ENCODE peak calls at places on chromosomes 7 and 10, in six cellular contexts. B is GM06990, E is right lobe of liver, W is GM12865, H is epithelial cell of esophagus, C is foreskin fibroblast. G is an unnamed sample.

GRCh38 chr7:98222533-98223195 is 11.4 kb downstream of the BHLHA15 start:
- DNase-seq in B (no peak), E (no peak), W (no peak), H (no peak), C (no peak), G (no peak)

GRCh38 chr7:129376778-129377700 is 57.2 kb upstream of the STRIP2 start:
- DNase-seq in B (no peak), E (no peak), W (peak), H (peak), C (peak), G (peak)

GRCh38 chr10:130498934-130499333 is 362.7 kb downstream of the GLRX3 start:
- DNase-seq in B (no peak), E (peak), W (no peak), H (no peak), C (no peak), G (no peak)

GRCh38 chr7:115731796-115732471 is 298.6 kb downstream of the TFEC start:
- DNase-seq in B (no peak), E (no peak), W (no peak), H (no peak), C (no peak), G (no peak)

GRCh38 chr10:80204801-80205477 is 398 bp downstream of the ANXA11 start:
- DNase-seq in B (peak), E (no peak), W (peak), H (no peak), C (no peak), G (no peak)

GRCh38 chr10:32253821-32254220 is 93.1 kb downstream of the EPC1 start:
- DNase-seq in B (no peak), E (no peak), W (no peak), H (no peak), C (no peak), G (no peak)

GRCh38 chr7:142516038-142516501 is 233.2 kb upstream of the PRSS1 start:
- DNase-seq in B (no peak), E (no peak), W (peak), H (peak), C (peak), G (peak)

GRCh38 chr10:128056303-128057050 is 69.7 kb downstream of the MKI67 start:
- DNase-seq in B (no peak), E (no peak), W (no peak), H (no peak), C (no peak), G (no peak)

GRCh38 chr10:23384364-23384763 is 39.8 kb upstream of the C10orf67 start:
- DNase-seq in B (no peak), E (no peak), W (no peak), H (peak), C (no peak), G (no peak)

GRCh38 chr10:97888641-97889262 is 39.1 kb downstream of the GOLGA7B start:
- DNase-seq in B (no peak), E (no peak), W (no peak), H (peak), C (peak), G (peak)

GRCh38 chr10:130409931-130410330 is 273.7 kb downstream of the GLRX3 start:
- DNase-seq in B (no peak), E (no peak), W (no peak), H (no peak), C (no peak), G (no peak)

GRCh38 chr7:460374-461117 is 59.1 kb downstream of the PDGFA start:
- DNase-seq in B (no peak), E (peak), W (no peak), H (no peak), C (peak), G (no peak)

GRCh38 chr7:28759373-28760013 is 198.6 kb downstream of the TRIL start:
- DNase-seq in B (no peak), E (no peak), W (no peak), H (no peak), C (no peak), G (no peak)

GRCh38 chr10:99917963-99918825 is 91.6 kb downstream of the DNMBP start:
- DNase-seq in B (no peak), E (peak), W (peak), H (no peak), C (no peak), G (no peak)
- H3K4me3 ChIP-seq in B (no peak), E (peak), W (no peak), H (no peak), C (peak), G (peak)

DNA sequence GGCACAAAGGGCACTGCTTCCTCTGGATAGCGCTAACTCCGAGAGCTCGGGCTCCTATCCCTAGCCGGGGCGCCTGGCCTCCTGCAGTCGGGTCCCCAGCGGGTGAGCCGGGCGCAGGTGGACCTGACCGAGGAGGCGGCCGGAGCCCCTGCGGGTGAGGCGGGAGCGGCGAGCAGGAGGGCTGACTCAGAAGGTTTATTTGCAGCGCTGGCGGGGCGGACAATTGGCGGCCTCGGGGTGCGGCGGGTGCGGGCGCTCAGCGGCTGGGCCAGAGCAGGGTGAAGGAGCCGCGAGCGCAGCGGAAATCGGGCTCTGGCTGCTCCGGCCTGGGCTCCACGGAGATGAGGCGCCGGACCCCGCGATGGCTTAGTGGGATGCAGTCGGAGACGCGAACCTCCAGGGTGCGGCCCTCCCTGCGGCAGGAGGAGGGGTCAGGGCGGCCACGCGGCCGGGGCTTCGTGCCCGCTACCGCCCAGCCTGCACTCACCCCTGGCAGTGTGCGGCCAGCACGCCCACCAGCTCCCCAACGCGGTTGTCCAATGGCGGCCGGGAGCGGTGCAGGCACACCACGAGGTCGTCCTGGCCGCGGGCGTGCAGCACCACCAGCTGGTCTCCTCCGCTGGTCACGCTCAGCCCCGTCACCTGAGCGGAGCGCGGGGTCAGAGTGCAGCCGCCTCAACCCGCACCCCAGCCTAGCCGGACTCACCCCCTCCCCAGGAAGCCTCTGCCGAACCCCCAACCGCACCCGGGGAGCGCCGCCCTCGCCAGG is 16.1 kb downstream of the MYO1G start:
- DNase-seq in B (no peak), E (no peak), W (no peak), H (peak), C (no peak), G (peak)
- H3K4me3 ChIP-seq in B (no peak), E (peak), W (no peak), H (peak), C (peak), G (peak)

DNA sequence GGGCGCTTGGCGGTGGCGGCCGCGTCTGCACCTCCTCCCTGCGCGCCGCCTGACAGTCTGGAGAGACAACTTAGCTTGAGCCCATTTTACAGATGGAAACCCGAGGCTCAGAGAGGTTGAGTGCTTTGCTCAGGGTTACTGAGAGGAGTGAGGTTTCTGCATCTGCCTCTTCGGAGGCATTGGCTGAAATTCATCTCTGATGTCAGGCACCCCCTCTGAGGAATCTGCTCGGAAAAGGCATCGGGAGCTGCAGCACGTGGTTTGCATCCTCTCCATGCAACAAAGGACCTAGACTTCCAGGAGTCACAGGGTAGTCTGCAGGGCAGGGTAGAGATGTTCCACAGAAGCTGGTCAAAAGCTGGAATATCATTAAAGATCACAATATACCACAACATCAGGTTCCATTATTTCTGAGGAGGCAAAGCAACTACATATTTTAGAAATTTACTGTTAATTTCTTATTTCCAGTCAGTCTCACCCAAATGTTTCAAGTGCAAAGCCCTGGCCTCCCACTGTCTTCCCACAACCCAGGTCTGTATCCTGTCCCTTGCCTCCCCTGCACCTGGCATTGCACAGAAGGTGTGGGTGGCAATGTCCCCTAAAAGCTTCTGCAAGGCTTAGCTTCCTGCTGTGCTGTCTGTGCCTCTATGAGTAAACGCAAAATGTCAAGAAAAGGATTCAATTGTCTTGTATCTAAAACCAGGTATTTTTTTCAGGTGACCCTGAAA is 3.4 kb upstream of the ANTXRL start:
- DNase-seq in B (no peak), E (peak), W (no peak), H (no peak), C (no peak), G (no peak)
- H3K4me3 ChIP-seq in B (no peak), E (no peak), W (no peak), H (no peak), C (peak), G (peak)

GRCh38 chr7:90642978-90643377 is 46.9 kb downstream of the CDK14 start:
- DNase-seq in B (no peak), E (no peak), W (no peak), H (no peak), C (no peak), G (no peak)
- H3K4me3 ChIP-seq in B (no peak), E (no peak), W (no peak), H (no peak), C (no peak), G (no peak)

G was measured in skeletal muscle cell.